ENCODE peak calls at places on chromosomes 16 and 17, in ten cellular contexts. One of them, this sample, is unnamed.

GRCh38 chr17:29705352-29705751 is 82.6 kb upstream of the CORO6 start:
- DNase-seq in stomach: no peak
- DNase-seq in heart left ventricle: no peak
- DNase-seq in mammary epithelial cell: no peak
- DNase-seq in stimulated activated CD4-positive, alpha-beta T cell treated with anti-CD3 and anti-CD28 coated beads, Interleukin-1b, Interleukin-23, amount 100 ng/mL, for 1 hour: no peak
- DNase-seq in HL-60: no peak
- DNase-seq in HEK293T: no peak
- DNase-seq in T-helper 2 cell: no peak
- DNase-seq in RCC 7860: no peak
- DNase-seq in effector memory CD8-positive, alpha-beta T cell: no peak
- DNase-seq in this sample: no peak

GRCh38 chr16:67230809-67231660 is 4.1 kb downstream of the TMEM208 start:
- DNase-seq in stomach: peak
- DNase-seq in heart left ventricle: peak
- DNase-seq in mammary epithelial cell: no peak
- DNase-seq in stimulated activated CD4-positive, alpha-beta T cell treated with anti-CD3 and anti-CD28 coated beads, Interleukin-1b, Interleukin-23, amount 100 ng/mL, for 1 hour: no peak
- DNase-seq in HL-60: no peak
- DNase-seq in HEK293T: no peak
- DNase-seq in T-helper 2 cell: no peak
- DNase-seq in RCC 7860: no peak
- DNase-seq in effector memory CD8-positive, alpha-beta T cell: no peak
- DNase-seq in this sample: no peak

GRCh38 chr16:53504161-53504663 is 1.2 kb upstream of the AKTIP start:
- DNase-seq in stomach: peak
- DNase-seq in heart left ventricle: peak
- DNase-seq in mammary epithelial cell: peak
- DNase-seq in stimulated activated CD4-positive, alpha-beta T cell treated with anti-CD3 and anti-CD28 coated beads, Interleukin-1b, Interleukin-23, amount 100 ng/mL, for 1 hour: no peak
- DNase-seq in HL-60: peak
- DNase-seq in HEK293T: no peak
- DNase-seq in T-helper 2 cell: no peak
- DNase-seq in RCC 7860: peak
- DNase-seq in effector memory CD8-positive, alpha-beta T cell: no peak
- DNase-seq in this sample: peak

GRCh38 chr17:8997994-8998628 is 23.2 kb upstream of the NTN1 start:
- DNase-seq in stomach: peak
- DNase-seq in heart left ventricle: peak
- DNase-seq in mammary epithelial cell: peak
- DNase-seq in stimulated activated CD4-positive, alpha-beta T cell treated with anti-CD3 and anti-CD28 coated beads, Interleukin-1b, Interleukin-23, amount 100 ng/mL, for 1 hour: peak
- DNase-seq in HL-60: peak
- DNase-seq in HEK293T: peak
- DNase-seq in T-helper 2 cell: peak
- DNase-seq in RCC 7860: peak
- DNase-seq in effector memory CD8-positive, alpha-beta T cell: peak
- DNase-seq in this sample: no peak

GRCh38 chr17:32281011-32281451 is 15.4 kb downstream of the RHBDL3 start:
- DNase-seq in stomach: peak
- DNase-seq in heart left ventricle: peak
- DNase-seq in mammary epithelial cell: no peak
- DNase-seq in stimulated activated CD4-positive, alpha-beta T cell treated with anti-CD3 and anti-CD28 coated beads, Interleukin-1b, Interleukin-23, amount 100 ng/mL, for 1 hour: no peak
- DNase-seq in HL-60: no peak
- DNase-seq in HEK293T: no peak
- DNase-seq in T-helper 2 cell: no peak
- DNase-seq in RCC 7860: no peak
- DNase-seq in effector memory CD8-positive, alpha-beta T cell: no peak
- DNase-seq in this sample: no peak

GRCh38 chr17:15262291-15263205 is 2.6 kb downstream of the PMP22 start:
- DNase-seq in stomach: peak
- DNase-seq in heart left ventricle: peak
- DNase-seq in mammary epithelial cell: peak
- DNase-seq in stimulated activated CD4-positive, alpha-beta T cell treated with anti-CD3 and anti-CD28 coated beads, Interleukin-1b, Interleukin-23, amount 100 ng/mL, for 1 hour: no peak
- DNase-seq in HL-60: no peak
- DNase-seq in HEK293T: peak
- DNase-seq in T-helper 2 cell: no peak
- DNase-seq in RCC 7860: peak
- DNase-seq in effector memory CD8-positive, alpha-beta T cell: no peak
- DNase-seq in this sample: peak

GRCh38 chr16:22659933-22660332 is 149.2 kb downstream of the NPIPB5 start:
- DNase-seq in stomach: no peak
- DNase-seq in heart left ventricle: no peak
- DNase-seq in mammary epithelial cell: no peak
- DNase-seq in stimulated activated CD4-positive, alpha-beta T cell treated with anti-CD3 and anti-CD28 coated beads, Interleukin-1b, Interleukin-23, amount 100 ng/mL, for 1 hour: no peak
- DNase-seq in HL-60: no peak
- DNase-seq in HEK293T: no peak
- DNase-seq in T-helper 2 cell: no peak
- DNase-seq in RCC 7860: no peak
- DNase-seq in effector memory CD8-positive, alpha-beta T cell: no peak
- DNase-seq in this sample: no peak

GRCh38 chr17:68491864-68492263 is 20.4 kb upstream of the PRKAR1A start:
- DNase-seq in stomach: peak
- DNase-seq in heart left ventricle: peak
- DNase-seq in mammary epithelial cell: no peak
- DNase-seq in stimulated activated CD4-positive, alpha-beta T cell treated with anti-CD3 and anti-CD28 coated beads, Interleukin-1b, Interleukin-23, amount 100 ng/mL, for 1 hour: no peak
- DNase-seq in HL-60: peak
- DNase-seq in HEK293T: no peak
- DNase-seq in T-helper 2 cell: no peak
- DNase-seq in RCC 7860: no peak
- DNase-seq in effector memory CD8-positive, alpha-beta T cell: no peak
- DNase-seq in this sample: peak

GRCh38 chr16:48448799-48449481 is 63.7 kb upstream of the SIAH1 start:
- DNase-seq in stomach: no peak
- DNase-seq in heart left ventricle: no peak
- DNase-seq in mammary epithelial cell: peak
- DNase-seq in stimulated activated CD4-positive, alpha-beta T cell treated with anti-CD3 and anti-CD28 coated beads, Interleukin-1b, Interleukin-23, amount 100 ng/mL, for 1 hour: no peak
- DNase-seq in HL-60: no peak
- DNase-seq in HEK293T: no peak
- DNase-seq in T-helper 2 cell: no peak
- DNase-seq in RCC 7860: no peak
- DNase-seq in effector memory CD8-positive, alpha-beta T cell: no peak
- DNase-seq in this sample: no peak

GRCh38 chr16:72928089-72928981 is 119.6 kb downstream of the ZFHX3 start:
- DNase-seq in stomach: no peak
- DNase-seq in heart left ventricle: no peak
- DNase-seq in mammary epithelial cell: no peak
- DNase-seq in stimulated activated CD4-positive, alpha-beta T cell treated with anti-CD3 and anti-CD28 coated beads, Interleukin-1b, Interleukin-23, amount 100 ng/mL, for 1 hour: no peak
- DNase-seq in HL-60: no peak
- DNase-seq in HEK293T: no peak
- DNase-seq in T-helper 2 cell: no peak
- DNase-seq in RCC 7860: no peak
- DNase-seq in effector memory CD8-positive, alpha-beta T cell: no peak
- DNase-seq in this sample: no peak

GRCh38 chr17:64707077-64707591 is 45.0 kb upstream of the SMURF2 start:
- DNase-seq in stomach: peak
- DNase-seq in heart left ventricle: peak
- DNase-seq in mammary epithelial cell: peak
- DNase-seq in stimulated activated CD4-positive, alpha-beta T cell treated with anti-CD3 and anti-CD28 coated beads, Interleukin-1b, Interleukin-23, amount 100 ng/mL, for 1 hour: no peak
- DNase-seq in HL-60: peak
- DNase-seq in HEK293T: no peak
- DNase-seq in T-helper 2 cell: no peak
- DNase-seq in RCC 7860: peak
- DNase-seq in effector memory CD8-positive, alpha-beta T cell: no peak
- DNase-seq in this sample: peak

GRCh38 chr17:81680150-81680549 is 3.4 kb downstream of the ARL16 start:
- DNase-seq in stomach: no peak
- DNase-seq in heart left ventricle: no peak
- DNase-seq in mammary epithelial cell: no peak
- DNase-seq in stimulated activated CD4-positive, alpha-beta T cell treated with anti-CD3 and anti-CD28 coated beads, Interleukin-1b, Interleukin-23, amount 100 ng/mL, for 1 hour: no peak
- DNase-seq in HL-60: no peak
- DNase-seq in HEK293T: no peak
- DNase-seq in T-helper 2 cell: no peak
- DNase-seq in RCC 7860: no peak
- DNase-seq in effector memory CD8-positive, alpha-beta T cell: no peak
- DNase-seq in this sample: no peak

GRCh38 chr16:79092846-79093245 is 507.7 kb downstream of the MAF start:
- DNase-seq in stomach: no peak
- DNase-seq in heart left ventricle: no peak
- DNase-seq in mammary epithelial cell: no peak
- DNase-seq in stimulated activated CD4-positive, alpha-beta T cell treated with anti-CD3 and anti-CD28 coated beads, Interleukin-1b, Interleukin-23, amount 100 ng/mL, for 1 hour: no peak
- DNase-seq in HL-60: peak
- DNase-seq in HEK293T: no peak
- DNase-seq in T-helper 2 cell: no peak
- DNase-seq in RCC 7860: no peak
- DNase-seq in effector memory CD8-positive, alpha-beta T cell: no peak
- DNase-seq in this sample: no peak

GRCh38 chr17:46768540-46768870 is 50.0 kb downstream of the WNT3 start:
- DNase-seq in stomach: peak
- DNase-seq in heart left ventricle: no peak
- DNase-seq in mammary epithelial cell: no peak
- DNase-seq in stimulated activated CD4-positive, alpha-beta T cell treated with anti-CD3 and anti-CD28 coated beads, Interleukin-1b, Interleukin-23, amount 100 ng/mL, for 1 hour: no peak
- DNase-seq in HL-60: no peak
- DNase-seq in HEK293T: no peak
- DNase-seq in T-helper 2 cell: no peak
- DNase-seq in RCC 7860: no peak
- DNase-seq in effector memory CD8-positive, alpha-beta T cell: no peak
- DNase-seq in this sample: no peak

GRCh38 chr17:29590261-29590978 is 972 bp upstream of the GIT1 start:
- DNase-seq in stomach: no peak
- DNase-seq in heart left ventricle: peak
- DNase-seq in mammary epithelial cell: no peak
- DNase-seq in stimulated activated CD4-positive, alpha-beta T cell treated with anti-CD3 and anti-CD28 coated beads, Interleukin-1b, Interleukin-23, amount 100 ng/mL, for 1 hour: no peak
- DNase-seq in HL-60: no peak
- DNase-seq in HEK293T: no peak
- DNase-seq in T-helper 2 cell: no peak
- DNase-seq in RCC 7860: no peak
- DNase-seq in effector memory CD8-positive, alpha-beta T cell: no peak
- DNase-seq in this sample: peak